ENCODE peak calls at places on chromosomes 5 and 9, in ten cellular contexts. V is endothelial cell of umbilical vein, S is HepG2, R is GM23338, K is transverse colon, U is esophagus muscularis mucosa, I is SK-N-SH, Y is H1, J is K562, Z is stomach. L is an unnamed sample. For H3K4me1, the result is how much of the 10 kb centered on the place peaks cover.

GRCh38 chr9:100601216-100601615 is 23.3 kb downstream of the CAVIN4 start:
- DNase-seq in V (peak), Z (peak), K (peak), R (peak), J (peak), U (no peak), I (peak), S (peak), Y (no peak), L (no peak)

GRCh38 chr9:106203832-106204516 is 509.6 kb downstream of the TMEM38B start:
- DNase-seq in R (no peak), Z (no peak), U (no peak), I (no peak), V (no peak), S (no peak), K (peak), Y (no peak), J (no peak), L (no peak)

GRCh38 chr9:133536080-133536479 is 1.6 kb downstream of the ADAMTSL2 start:
- DNase-seq in Y (no peak), S (no peak), K (no peak), R (no peak), I (no peak), U (no peak), J (no peak), Z (no peak), V (no peak), L (no peak)

GRCh38 chr5:146825033-146825432 is 53.5 kb downstream of the PPP2R2B start:
- DNase-seq in S (peak), K (no peak), J (no peak), Y (no peak), R (peak), I (no peak), V (peak), Z (no peak), U (no peak), L (no peak)

GRCh38 chr5:77398896-77399295 is 93.2 kb downstream of the WDR41 start:
- DNase-seq in V (no peak), K (no peak), S (no peak), Y (no peak), Z (no peak), U (no peak), I (no peak), J (no peak), R (peak), L (no peak)

GRCh38 chr9:119195521-119195920 is 173.7 kb downstream of the BRINP1 start:
- DNase-seq in K (no peak), Z (no peak), U (no peak), R (peak), J (no peak), S (no peak), Y (no peak), V (no peak), I (no peak), L (no peak)

GRCh38 chr9:14072850-14073249 is 241.1 kb downstream of the NFIB start:
- DNase-seq in R (no peak), Y (no peak), I (no peak), U (no peak), J (no peak), Z (no peak), K (no peak), S (no peak), V (no peak), L (no peak)

GRCh38 chr9:7212101-7212500 is 454.3 kb downstream of the KDM4C start:
- DNase-seq in Y (no peak), K (no peak), R (no peak), J (no peak), V (no peak), U (no peak), I (no peak), Z (no peak), S (no peak), L (no peak)

GRCh38 chr9:91419222-91420191 is 4.1 kb downstream of the NFIL3 start:
- DNase-seq in Z (peak), S (peak), I (peak), Y (no peak), J (no peak), U (no peak), K (peak), V (peak), R (no peak), L (no peak)

GRCh38 chr9:123834218-123834906 is 95.6 kb downstream of the DENND1A start:
- DNase-seq in K (no peak), U (no peak), I (no peak), S (no peak), Y (no peak), J (no peak), R (no peak), Z (no peak), V (no peak), L (no peak)

GRCh38 chr9:104895572-104895971 is 32.4 kb downstream of the ABCA1 start:
- DNase-seq in V (no peak), R (no peak), S (no peak), I (no peak), J (no peak), U (no peak), Z (no peak), K (no peak), Y (no peak), L (no peak)

GRCh38 chr5:137470111-137470920 is 28.8 kb downstream of the SPOCK1 start:
- DNase-seq in K (no peak), I (no peak), V (peak), U (no peak), S (no peak), R (no peak), J (no peak), Y (no peak), Z (no peak), L (no peak)

GRCh38 chr9:101705135-101705661 is 33.2 kb downstream of the GRIN3A start:
- DNase-seq in S (no peak), R (peak), Y (no peak), Z (no peak), K (peak), U (no peak), V (no peak), I (no peak), J (no peak), L (no peak)

GRCh38 chr5:61731946-61732314 is 399.9 kb downstream of the ZSWIM6 start:
- DNase-seq in Y (no peak), V (no peak), K (no peak), U (peak), J (no peak), R (no peak), S (no peak), Z (no peak), I (no peak), L (no peak)

GRCh38 chr9:91078041-91078441 is 276.4 kb downstream of the SYK start:
- DNase-seq in U (no peak), S (no peak), V (no peak), Y (no peak), J (no peak), R (no peak), I (no peak), Z (no peak), K (no peak), L (no peak)

GRCh38 chr9:96327694-96328352 is 25.8 kb upstream of the HSD17B3 start:
- DNase-seq in U (no peak), V (peak), Y (no peak), I (peak), Z (peak), K (peak), J (peak), S (peak), R (peak), L (no peak)

GRCh38 chr5:123028222-123028621 is 8.3 kb downstream of the PPIC start:
- DNase-seq in J (no peak), K (no peak), Z (no peak), R (no peak), V (peak), I (no peak), S (no peak), U (no peak), Y (no peak), L (no peak)
- H3K4me1 ChIP-seq in J (under half), K (under half), Z (under half), R (under half), V (under half), I (under half), S (under half), U (under half), Y (under half), L (under half)

DNA sequence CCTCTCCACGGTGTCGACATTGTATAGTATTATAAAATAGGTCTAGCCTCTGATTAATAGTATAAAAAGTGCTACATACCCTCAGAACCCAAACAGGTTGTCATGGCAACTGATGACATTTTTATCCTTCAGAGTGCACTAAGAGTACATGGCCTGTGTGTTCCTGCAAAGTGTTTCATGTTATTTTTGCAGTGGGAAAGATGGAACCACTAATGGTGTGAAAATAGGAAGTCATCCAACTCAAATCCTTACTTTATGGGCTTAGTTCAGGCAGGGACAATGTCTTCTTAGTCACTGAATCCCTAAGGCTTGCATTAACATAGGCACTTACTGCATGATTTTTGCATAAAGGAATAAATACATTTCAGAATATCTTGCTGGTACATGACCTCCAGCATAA is 243.6 kb downstream of the KCTD16 start:
- DNase-seq in R (no peak), K (no peak), S (no peak), J (no peak), Z (no peak), I (no peak), Y (no peak), U (no peak), V (no peak), L (no peak)
- TF ChIP-seq POLR2AphosphoS5 in R (no peak), K (no peak), S (no peak), J (no peak), Z (no peak), I (no peak), Y (no peak), U (no peak), V (no peak), L (no peak)

GRCh38 chr9:127921592-127922120 is 4.8 kb upstream of the ST6GALNAC4 start:
- DNase-seq in Z (peak), U (no peak), K (peak), Y (no peak), S (no peak), J (peak), I (peak), R (peak), V (peak), L (peak)
- H3K4me1 ChIP-seq in Z (under half), U (under half), K (under half), Y (under half), S (under half), J (under half), I (under half), R (under half), V (under half), L (under half)

DNA sequence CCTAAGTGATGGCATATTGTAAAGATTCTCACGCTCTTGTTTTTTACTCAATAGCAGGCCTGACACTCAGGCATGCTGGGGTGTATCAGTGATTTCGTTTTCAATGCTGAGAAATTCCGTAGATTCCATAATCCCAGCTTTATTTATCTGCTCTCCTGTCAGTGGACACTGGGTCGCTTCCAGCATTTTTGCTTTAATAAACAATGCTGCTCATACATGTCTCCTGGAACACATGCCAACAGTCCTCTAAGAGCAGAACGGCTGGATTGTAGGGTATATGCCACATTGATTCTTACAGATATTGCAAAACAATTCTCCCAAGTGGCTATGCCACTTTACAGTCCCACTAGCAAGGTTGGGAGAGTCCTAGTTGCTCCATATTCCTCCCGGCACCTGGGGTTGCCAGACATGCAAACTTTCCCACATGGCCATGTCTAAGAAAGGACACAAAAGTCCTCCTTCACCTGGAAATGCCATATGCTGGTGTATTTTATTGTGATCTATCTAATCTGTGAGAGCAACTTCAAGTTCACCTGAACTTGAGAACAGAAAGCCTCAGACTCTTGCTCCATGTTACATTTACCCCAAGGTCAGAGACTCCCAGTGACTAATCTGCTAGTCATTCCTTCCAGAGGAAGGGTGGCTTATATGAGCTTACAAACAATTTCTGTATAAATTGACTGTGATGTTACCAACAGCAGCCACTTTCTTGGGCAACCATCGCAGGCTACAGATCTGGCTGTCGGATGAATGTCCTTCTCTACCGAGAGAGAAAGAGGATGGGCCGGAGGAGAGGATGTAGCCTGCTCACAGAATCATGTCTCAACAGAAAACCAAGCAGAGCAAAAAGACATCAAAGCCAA is 81.8 kb downstream of the RAPGEF1 start:
- DNase-seq in S (peak), I (no peak), J (no peak), K (no peak), V (peak), R (no peak), Y (no peak), Z (no peak), U (no peak), L (no peak)
- TF ChIP-seq POLR2AphosphoS5 in S (no peak), I (no peak), J (no peak), K (peak), V (peak), R (no peak), Y (no peak), Z (peak), U (no peak), L (no peak)

L was measured in breast epithelium.